ENCODE peak calls at places on chromosomes 3 and 15, in eight cellular contexts. O is nephron progenitor cell, R is C1 segment of cervical spinal cord, I is iris pigment epithelial cell, P is HS-27A, V is NCI-H524, G is lower lobe of right lung, C is lower leg skin. N is an unnamed sample.

GRCh38 chr3:54853573-54854404 is 74.1 kb downstream of the LRTM1 start:
- DNase-seq in O (peak), R (peak), I (peak), P (peak), V (peak), G (peak), C (peak), N (peak)

GRCh38 chr15:71627604-71628003 is 182.8 kb upstream of the NR2E3 start:
- DNase-seq in O (no peak), R (no peak), I (no peak), P (no peak), V (no peak), G (no peak), C (no peak), N (no peak)

GRCh38 chr3:61560452-61561373 is 658 bp upstream of the PTPRG start:
- DNase-seq in O (peak), R (peak), I (peak), P (peak), V (peak), G (peak), C (peak), N (peak)

GRCh38 chr3:58874248-58874741 is 175.5 kb downstream of the CFAP20DC start:
- DNase-seq in O (no peak), R (no peak), I (peak), P (peak), V (no peak), G (no peak), C (no peak), N (no peak)

GRCh38 chr3:79249701-79250100 is 518.1 kb downstream of the ROBO1 start:
- DNase-seq in O (no peak), R (no peak), I (peak), P (no peak), V (no peak), G (no peak), C (no peak), N (no peak)

GRCh38 chr3:121999931-122000330 is 22.1 kb downstream of the ILDR1 start:
- DNase-seq in O (no peak), R (no peak), I (no peak), P (no peak), V (no peak), G (no peak), C (no peak), N (no peak)

GRCh38 chr3:47884603-47885002 is 81.7 kb downstream of the DHX30 start:
- DNase-seq in O (no peak), R (no peak), I (no peak), P (no peak), V (no peak), G (no peak), C (no peak), N (no peak)

GRCh38 chr3:128878556-128879124 is 780 bp upstream of the ACAD9 start:
- DNase-seq in O (no peak), R (no peak), I (peak), P (peak), V (no peak), G (no peak), C (peak), N (no peak)

N was measured in prostate gland.